ENCODE peak calls at places on chromosomes 4 and X, in ten cellular contexts. N is right atrium auricular region; B is ovary; G is uterus; D is heart left ventricle; V is gastrocnemius medialis; X is aorta; K is CD8-positive, alpha-beta memory T cell; Z is cardiac muscle cell; W is upper lobe of right lung. F is an unnamed sample. For H3K4me1, the result is how much of the 10 kb centered on the place peaks cover.

GRCh38 chr4:5940470-5941203 is 47.8 kb upstream of the CRMP1 start:
- DNase-seq in G (no peak), D (no peak), X (no peak), N (no peak), V (no peak), Z (peak), K (no peak), W (peak), B (no peak), F (no peak)

GRCh38 chr4:76199664-76200211 is 13.9 kb downstream of the SCARB2 start:
- DNase-seq in X (no peak), B (no peak), V (peak), K (no peak), Z (no peak), W (no peak), G (no peak), N (no peak), D (no peak), F (peak)

GRCh38 chrX:63884821-63885790 is 100.1 kb upstream of the ARHGEF9 start:
- DNase-seq in Z (no peak), W (no peak), X (peak), B (no peak), D (no peak), V (no peak), G (no peak), K (no peak), N (no peak), F (no peak)

GRCh38 chr4:53455766-53456165 is 78.3 kb downstream of the FIP1L1 start:
- DNase-seq in K (no peak), N (no peak), X (no peak), V (no peak), G (no peak), B (no peak), Z (no peak), D (no peak), W (no peak), F (no peak)

GRCh38 chr4:52071786-52072552 is 20.9 kb downstream of the SPATA18 start:
- DNase-seq in X (no peak), Z (no peak), G (no peak), W (no peak), K (no peak), N (no peak), B (no peak), D (no peak), V (no peak), F (no peak)

GRCh38 chrX:85992811-85993229 is 54.5 kb downstream of the CHM start:
- DNase-seq in Z (no peak), G (no peak), B (no peak), V (no peak), X (no peak), W (no peak), D (no peak), K (no peak), N (no peak), F (no peak)

GRCh38 chr4:182297659-182298058 is 54.5 kb downstream of the TENM3 start:
- DNase-seq in G (no peak), X (no peak), W (no peak), K (no peak), N (no peak), D (no peak), B (no peak), V (no peak), Z (no peak), F (no peak)

GRCh38 chrX:103254171-103254824 is 657 bp downstream of the TCEAL8 start:
- DNase-seq in W (peak), Z (peak), D (peak), K (no peak), B (peak), G (peak), X (no peak), N (no peak), V (no peak), F (peak)

GRCh38 chr4:155678011-155678410 is 11.4 kb downstream of the GUCY1A1 start:
- DNase-seq in X (no peak), K (no peak), N (no peak), V (no peak), G (no peak), B (no peak), Z (no peak), D (no peak), W (no peak), F (no peak)

GRCh38 chrX:39773923-39774803 is 323.6 kb downstream of the BCOR start:
- DNase-seq in Z (peak), V (no peak), W (no peak), D (no peak), N (no peak), B (no peak), X (no peak), G (no peak), K (no peak), F (peak)

DNA sequence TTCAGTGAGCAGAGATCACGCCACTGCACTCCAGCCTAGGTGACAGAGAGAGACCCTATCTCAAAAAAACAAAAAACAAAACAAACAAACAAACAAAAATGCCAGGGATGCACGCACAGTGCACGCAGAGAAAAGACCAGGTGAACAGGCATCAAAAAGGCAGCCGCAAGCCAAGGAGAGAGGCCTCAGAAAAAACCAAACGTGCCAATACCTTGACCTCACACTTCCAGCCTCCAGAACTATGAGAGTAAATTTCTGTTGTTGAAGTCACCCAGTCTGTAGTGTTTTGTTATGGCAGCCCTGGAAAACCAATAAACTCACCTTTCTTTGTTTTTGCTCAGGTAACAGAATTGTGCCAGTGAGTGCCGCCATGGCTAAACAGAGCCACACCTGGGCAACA is 66.0 kb downstream of the CHRNA9 start:
- DNase-seq in K (no peak), V (no peak), Z (no peak), N (no peak), X (no peak), G (no peak), B (no peak), D (no peak), W (no peak), F (no peak)
- H3K4me1 ChIP-seq in K (under half), V (under half), Z (under half), N (under half), X (under half), G (under half), B (under half), D (under half), W (under half), F (under half)

GRCh38 chr4:56799824-56800756 is 21.4 kb downstream of the SPINK2 start:
- DNase-seq in V (peak), B (peak), D (peak), G (peak), W (peak), N (peak), Z (peak), X (peak), K (peak), F (peak)

GRCh38 chr4:56799291-56799823 is 22.1 kb downstream of the SPINK2 start:
- DNase-seq in D (no peak), N (no peak), V (no peak), K (no peak), W (no peak), G (no peak), X (no peak), B (no peak), Z (no peak), F (no peak)

GRCh38 chr4:56804551-56804950 is 16.9 kb downstream of the SPINK2 start:
- DNase-seq in B (no peak), W (no peak), G (no peak), N (no peak), V (no peak), D (no peak), X (no peak), Z (no peak), K (no peak), F (no peak)

GRCh38 chr4:56803473-56803872 is 18.0 kb downstream of the SPINK2 start:
- DNase-seq in V (no peak), X (no peak), W (no peak), B (no peak), Z (no peak), K (no peak), D (no peak), G (no peak), N (no peak), F (no peak)
- H3K27ac ChIP-seq in V (no peak), X (no peak), W (no peak), B (no peak), Z (no peak), K (no peak), D (no peak), G (no peak), N (no peak), F (no peak)

DNA sequence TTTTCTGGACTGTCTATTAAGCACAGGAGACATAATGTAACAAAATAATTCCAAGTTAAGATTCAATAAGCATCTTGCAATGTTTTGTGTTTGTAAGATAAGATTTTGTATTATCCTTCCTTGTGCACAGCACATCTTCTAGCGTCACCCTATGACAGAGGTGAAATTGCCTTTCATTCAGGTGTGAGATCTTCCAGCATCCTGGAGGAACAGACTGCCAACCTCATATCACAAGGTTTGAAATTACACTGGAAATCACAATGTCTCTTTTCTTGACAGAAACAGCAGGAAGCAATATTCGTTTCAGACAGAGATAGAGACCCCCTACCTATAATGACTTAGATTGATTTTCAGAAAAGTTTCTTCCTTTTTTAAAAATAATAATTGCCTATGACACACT is 668.6 kb downstream of the GABRG1 start:
- DNase-seq in Z (no peak), W (no peak), X (no peak), G (no peak), B (no peak), V (no peak), D (no peak), K (no peak), N (no peak), F (no peak)
- H3K4me1 ChIP-seq in Z (under half), W (under half), X (under half), G (under half), B (under half), V (under half), D (under half), K (under half), N (under half), F (under half)

GRCh38 chrX:100647095-100647494 is 3.1 kb downstream of the SRPX2 start:
- DNase-seq in W (no peak), X (no peak), K (no peak), G (no peak), D (no peak), Z (no peak), B (no peak), V (no peak), N (no peak), F (no peak)

GRCh38 chrX:100642296-100642695 is 1.7 kb upstream of the SRPX2 start:
- DNase-seq in G (no peak), V (no peak), W (no peak), B (no peak), K (no peak), X (no peak), Z (no peak), N (no peak), D (no peak), F (no peak)

GRCh38 chrX:100643212-100643611 is 787 bp upstream of the SRPX2 start:
- DNase-seq in B (no peak), G (no peak), X (no peak), D (no peak), W (no peak), Z (no peak), K (no peak), N (no peak), V (no peak), F (no peak)

GRCh38 chrX:100645106-100645505 is 1.1 kb downstream of the SRPX2 start:
- DNase-seq in V (no peak), D (no peak), W (no peak), X (no peak), Z (no peak), K (no peak), G (no peak), B (no peak), N (no peak), F (no peak)

DNA sequence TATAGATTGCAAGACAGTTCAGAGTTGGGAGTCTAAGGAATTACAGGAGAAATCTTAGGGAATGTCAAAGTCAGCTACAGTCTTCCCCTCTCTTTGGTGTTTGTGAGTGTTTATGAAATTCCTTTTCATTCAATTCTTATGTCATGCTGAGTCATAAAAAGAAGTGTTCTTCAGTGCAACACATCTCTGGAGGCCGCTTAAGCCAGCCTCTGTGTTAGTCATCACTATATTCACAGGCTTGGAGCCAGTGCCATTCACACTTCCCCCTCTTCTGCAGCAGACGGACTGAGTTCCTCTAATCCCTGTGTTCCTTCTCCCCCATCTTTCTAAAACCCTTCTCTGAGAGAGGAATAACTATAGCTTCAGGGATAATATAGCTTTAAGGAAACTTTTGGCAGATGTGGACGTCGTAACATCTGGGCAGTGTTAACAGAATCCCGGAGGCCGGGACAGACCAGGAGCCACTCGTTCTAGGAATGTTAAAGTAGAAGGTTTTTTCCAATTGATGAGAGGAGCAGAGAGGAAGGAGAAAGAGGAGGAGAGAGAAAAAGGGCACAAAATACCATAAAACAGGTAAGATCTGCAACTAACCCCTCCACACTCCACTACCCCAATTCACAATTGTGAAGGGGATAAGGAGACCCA is at the start of gene SRPX2:
- DNase-seq in K (no peak), N (peak), X (no peak), W (no peak), Z (no peak), V (peak), B (peak), G (peak), D (peak), F (no peak)
- H3K27ac ChIP-seq in K (no peak), N (peak), X (peak), W (peak), Z (no peak), V (peak), B (no peak), G (peak), D (peak), F (no peak)

GRCh38 chr4:4426511-4427477 is 39.9 kb downstream of the NSG1 start:
- DNase-seq in X (peak), K (no peak), Z (no peak), W (no peak), D (peak), B (no peak), V (no peak), N (peak), G (no peak), F (no peak)
- H3K4me1 ChIP-seq in X (under half), K (under half), Z (under half), W (under half), D (under half), B (under half), V (under half), N (under half), G (under half), F (under half)

F was measured in body of pancreas.